ENCODE peak calls at places on chromosomes 11 and 22, in ten cellular contexts. E is transverse colon, T is ovary, J is A549, H is sigmoid colon, X is stomach, G is tibial nerve, M is SK-N-SH, P is GM12878, F is K562. A is an unnamed sample.

GRCh38 chr22:47192106-47192650 is 429.7 kb downstream of the TBC1D22A start:
- DNase-seq in G (no peak), M (no peak), X (peak; percentile 13), E (peak; percentile 33), T (no peak), H (peak; percentile 52), J (no peak), F (no peak), P (no peak), A (peak; percentile 21)

GRCh38 chr22:32327596-32328171 is 30.0 kb upstream of the RFPL3 start:
- DNase-seq in X (peak; percentile 13), F (no peak), J (no peak), M (no peak), E (no peak), H (no peak), P (no peak), G (no peak), T (no peak), A (no peak)

GRCh38 chr11:108018708-108019107 is 10.0 kb downstream of the CUL5 start:
- DNase-seq in F (no peak), E (no peak), J (no peak), T (no peak), P (no peak), X (no peak), M (no peak), H (no peak), G (no peak), A (no peak)

GRCh38 chr11:69546735-69547370 is 65.4 kb downstream of the LINC01488 start:
- DNase-seq in J (no peak), H (peak; percentile 8), M (no peak), T (no peak), G (no peak), X (no peak), P (peak; percentile 45), F (peak; percentile 6), E (no peak), A (no peak)

GRCh38 chr11:102469196-102469821 is 16.7 kb upstream of the TMEM123 start:
- DNase-seq in M (no peak), P (no peak), E (no peak), G (no peak), T (no peak), X (no peak), F (no peak), J (no peak), H (peak; percentile 72), A (no peak)

GRCh38 chr11:86869966-86870570 is 69.7 kb downstream of the PRSS23 start:
- DNase-seq in F (peak; percentile 77), X (peak; percentile 50), P (no peak), T (peak; percentile 78), G (peak; percentile 79), M (peak; percentile 69), E (peak; percentile 44), J (peak; percentile 70), H (peak; percentile 81), A (peak; percentile 46)

GRCh38 chr22:19180740-19181410 is 2.3 kb upstream of the SLC25A1 start:
- DNase-seq in M (no peak), E (no peak), T (no peak), G (no peak), J (no peak), F (no peak), H (no peak), X (no peak), P (no peak), A (no peak)

GRCh38 chr11:292211-293121 is 3.5 kb downstream of the PGGHG start:
- DNase-seq in M (no peak), T (peak; percentile 21), E (no peak), J (no peak), X (no peak), H (peak; percentile 60), P (no peak), G (no peak), F (no peak), A (peak; percentile 74)

GRCh38 chr22:29744902-29745301 is 21.9 kb downstream of the ZMAT5 start:
- DNase-seq in P (no peak), T (no peak), F (no peak), E (peak; percentile 16), X (peak; percentile 35), H (no peak), M (no peak), J (no peak), G (peak; percentile 14), A (no peak)
- TF ChIP-seq EP300 in P (no peak), T (no peak), F (no peak), E (no peak), X (no peak), H (no peak), M (no peak), J (no peak), G (no peak), A (no peak)

DNA sequence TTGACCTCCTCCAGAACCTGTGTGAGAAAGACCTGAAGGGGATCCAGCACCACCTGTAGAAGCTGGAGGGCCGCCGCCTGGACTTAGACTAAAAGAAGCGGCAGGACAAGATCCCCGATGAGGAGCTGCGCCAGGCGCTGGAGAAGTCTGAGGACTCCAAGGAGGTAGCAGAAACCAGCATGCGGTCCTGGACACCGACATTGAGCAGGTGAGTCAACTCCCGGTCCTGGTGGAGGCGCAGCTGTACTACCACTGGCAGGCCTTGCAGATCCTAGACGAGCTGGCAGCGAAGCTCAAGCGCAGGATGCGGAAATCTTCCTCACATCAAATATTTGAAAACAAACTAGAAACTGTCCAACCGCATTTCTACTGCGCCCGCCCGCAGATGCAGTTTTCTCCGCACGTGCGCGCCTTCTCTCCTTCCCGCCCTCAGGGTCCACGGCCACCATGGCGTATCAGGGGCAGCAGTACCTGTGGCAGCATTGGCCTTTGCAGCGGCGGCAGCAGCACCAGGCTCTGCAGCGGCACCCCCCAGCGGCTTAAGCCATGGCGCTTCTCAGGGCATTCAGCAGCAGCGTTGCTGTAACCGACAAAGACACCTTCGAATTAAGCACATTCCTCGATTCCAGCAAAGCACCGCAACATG is 10.2 kb downstream of the CLDN25 start:
- DNase-seq in M (no peak), T (no peak), H (no peak), E (no peak), F (no peak), X (no peak), G (no peak), P (no peak), J (no peak), A (peak; percentile 61)
- TF ChIP-seq EP300 in M (no peak), T (no peak), H (no peak), E (no peak), F (no peak), X (no peak), G (no peak), P (no peak), J (no peak), A (no peak)

GRCh38 chr11:79081441-79082124 is 359.2 kb downstream of the TENM4 start:
- DNase-seq in T (no peak), F (no peak), J (no peak), P (no peak), X (no peak), M (no peak), E (no peak), G (no peak), H (no peak), A (no peak)

GRCh38 chr11:79082920-79083319 is 357.9 kb downstream of the TENM4 start:
- DNase-seq in H (no peak), G (no peak), E (no peak), X (no peak), J (no peak), F (no peak), M (no peak), T (no peak), P (no peak), A (no peak)

GRCh38 chr11:79082280-79082679 is 358.6 kb downstream of the TENM4 start:
- DNase-seq in J (no peak), M (no peak), G (no peak), X (no peak), P (no peak), T (no peak), H (no peak), F (no peak), E (no peak), A (no peak)

GRCh38 chr11:79084382-79084781 is 356.4 kb downstream of the TENM4 start:
- DNase-seq in J (no peak), F (no peak), T (no peak), X (no peak), M (no peak), E (no peak), P (no peak), G (no peak), H (no peak), A (no peak)

GRCh38 chr11:79083346-79083745 is 357.5 kb downstream of the TENM4 start:
- DNase-seq in J (no peak), G (no peak), E (no peak), P (no peak), M (no peak), X (no peak), H (no peak), F (no peak), T (no peak), A (no peak)
- TF ChIP-seq EP300 in J (no peak), G (no peak), E (no peak), P (no peak), M (no peak), X (no peak), H (no peak), F (no peak), T (no peak), A (no peak)

GRCh38 chr11:11978098-11978637 is 30.3 kb downstream of the DKK3 start:
- DNase-seq in G (no peak), X (no peak), P (no peak), J (no peak), H (no peak), E (no peak), T (no peak), F (no peak), M (no peak), A (no peak)

GRCh38 chr11:11977206-11977938 is 31.1 kb downstream of the DKK3 start:
- DNase-seq in H (peak; percentile 93), J (peak; percentile 71), P (no peak), T (peak; percentile 65), F (no peak), M (no peak), X (peak; percentile 74), E (peak; percentile 63), G (peak; percentile 74), A (peak; percentile 42)

GRCh38 chr11:11979487-11980117 is 28.8 kb downstream of the DKK3 start:
- DNase-seq in F (no peak), E (no peak), G (peak; percentile 23), P (no peak), T (no peak), X (peak; percentile 60), M (peak; percentile 69), H (peak; percentile 78), J (no peak), A (peak; percentile 35)

GRCh38 chr11:11980200-11980599 is 28.2 kb downstream of the DKK3 start:
- DNase-seq in F (no peak), J (no peak), M (no peak), P (no peak), E (no peak), G (no peak), X (peak; percentile 23), T (no peak), H (no peak), A (no peak)

DNA sequence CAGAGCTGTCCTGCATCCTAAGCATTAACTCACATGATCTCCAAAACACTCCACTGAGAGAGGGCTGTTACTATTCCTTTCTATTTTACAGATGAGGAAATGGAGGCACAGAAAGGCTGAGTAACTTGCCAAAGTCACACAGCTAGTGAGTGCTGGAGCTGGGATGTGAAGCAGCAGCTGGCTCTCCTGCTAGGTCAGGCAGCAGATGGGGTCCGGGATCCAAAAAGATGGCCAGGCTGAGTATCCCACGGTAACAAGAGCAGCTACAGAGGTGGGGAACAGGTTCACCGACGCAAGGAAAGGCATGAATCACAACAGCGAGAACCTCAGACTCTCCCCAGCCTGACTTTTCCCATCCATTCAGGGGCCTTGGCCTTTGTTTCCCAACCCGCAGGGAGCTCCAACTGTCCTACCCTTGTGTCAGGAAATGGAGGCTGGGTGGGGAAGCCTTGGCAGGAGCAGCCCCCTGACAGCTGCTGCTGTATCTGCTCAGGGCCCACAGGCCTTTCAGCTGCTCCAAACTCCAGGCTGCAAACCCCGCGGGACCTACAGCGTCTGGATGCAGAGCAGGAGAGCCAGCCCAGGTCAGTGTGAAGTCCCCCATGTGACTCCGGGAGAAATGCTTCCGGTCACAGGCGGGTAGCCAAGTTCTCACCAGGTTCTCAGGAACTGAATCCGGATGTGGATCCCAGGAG is 29.5 kb downstream of the DKK3 start:
- DNase-seq in P (no peak), H (peak; percentile 94), J (no peak), F (no peak), X (peak; percentile 64), M (peak; percentile 73), T (peak; percentile 77), E (peak; percentile 29), G (no peak), A (no peak)
- TF ChIP-seq EP300 in P (no peak), H (no peak), J (no peak), F (no peak), X (no peak), M (peak; percentile 35), T (no peak), E (no peak), G (no peak), A (no peak)